ENCODE peak calls at places on chromosomes 7 and 10, in eight cellular contexts. One of them, this sample, is unnamed.

GRCh38 chr10:110353244-110354119 is 48.8 kb upstream of the SMNDC1 start:
- DNase-seq in right cardiac atrium: no peak
- DNase-seq in astrocyte of the spinal cord: peak
- DNase-seq in smooth muscle cell of the brain vasculature: peak
- DNase-seq in midbrain: no peak
- DNase-seq in HEK293T: no peak
- DNase-seq in neural crest cell: no peak
- DNase-seq in RWPE1: peak
- DNase-seq in this sample: peak

GRCh38 chr10:131748831-131749766 is 151.7 kb upstream of the PPP2R2D start:
- DNase-seq in right cardiac atrium: no peak
- DNase-seq in astrocyte of the spinal cord: no peak
- DNase-seq in smooth muscle cell of the brain vasculature: no peak
- DNase-seq in midbrain: no peak
- DNase-seq in HEK293T: no peak
- DNase-seq in neural crest cell: no peak
- DNase-seq in RWPE1: no peak
- DNase-seq in this sample: no peak

GRCh38 chr7:44318296-44318695 is 7.1 kb downstream of the CAMK2B start:
- DNase-seq in right cardiac atrium: no peak
- DNase-seq in astrocyte of the spinal cord: no peak
- DNase-seq in smooth muscle cell of the brain vasculature: no peak
- DNase-seq in midbrain: no peak
- DNase-seq in HEK293T: no peak
- DNase-seq in neural crest cell: no peak
- DNase-seq in RWPE1: no peak
- DNase-seq in this sample: no peak

GRCh38 chr7:122764020-122764419 is 61.3 kb upstream of the RNF148 start:
- DNase-seq in right cardiac atrium: no peak
- DNase-seq in astrocyte of the spinal cord: no peak
- DNase-seq in smooth muscle cell of the brain vasculature: no peak
- DNase-seq in midbrain: no peak
- DNase-seq in HEK293T: no peak
- DNase-seq in neural crest cell: no peak
- DNase-seq in RWPE1: no peak
- DNase-seq in this sample: peak

GRCh38 chr7:33719059-33719581 is 186.2 kb upstream of the BMPER start:
- DNase-seq in right cardiac atrium: peak
- DNase-seq in astrocyte of the spinal cord: no peak
- DNase-seq in smooth muscle cell of the brain vasculature: no peak
- DNase-seq in midbrain: peak
- DNase-seq in HEK293T: no peak
- DNase-seq in neural crest cell: no peak
- DNase-seq in RWPE1: no peak
- DNase-seq in this sample: peak

GRCh38 chr7:22108151-22108845 is 162.6 kb upstream of the CDCA7L start:
- DNase-seq in right cardiac atrium: no peak
- DNase-seq in astrocyte of the spinal cord: no peak
- DNase-seq in smooth muscle cell of the brain vasculature: no peak
- DNase-seq in midbrain: peak
- DNase-seq in HEK293T: no peak
- DNase-seq in neural crest cell: peak
- DNase-seq in RWPE1: no peak
- DNase-seq in this sample: no peak

GRCh38 chr7:116588225-116588624 is 63.4 kb downstream of the CAV1 start:
- DNase-seq in right cardiac atrium: no peak
- DNase-seq in astrocyte of the spinal cord: peak
- DNase-seq in smooth muscle cell of the brain vasculature: no peak
- DNase-seq in midbrain: no peak
- DNase-seq in HEK293T: no peak
- DNase-seq in neural crest cell: no peak
- DNase-seq in RWPE1: no peak
- DNase-seq in this sample: peak

GRCh38 chr10:44006826-44007225 is 358.1 kb upstream of the ZNF32 start:
- DNase-seq in right cardiac atrium: no peak
- DNase-seq in astrocyte of the spinal cord: no peak
- DNase-seq in smooth muscle cell of the brain vasculature: no peak
- DNase-seq in midbrain: no peak
- DNase-seq in HEK293T: no peak
- DNase-seq in neural crest cell: no peak
- DNase-seq in RWPE1: no peak
- DNase-seq in this sample: peak

GRCh38 chr10:49237985-49238384 is 49.8 kb upstream of the TMEM273 start:
- DNase-seq in right cardiac atrium: no peak
- DNase-seq in astrocyte of the spinal cord: no peak
- DNase-seq in smooth muscle cell of the brain vasculature: no peak
- DNase-seq in midbrain: no peak
- DNase-seq in HEK293T: no peak
- DNase-seq in neural crest cell: no peak
- DNase-seq in RWPE1: no peak
- DNase-seq in this sample: no peak

This sample was measured in cardiac muscle cell.